ENCODE peak calls at places on chromosomes 4 and X, in nine cellular contexts. S is activated B cell treated with CpG ODN at 0.5 μM for 24 hours; K is activated CD8-positive, alpha-beta memory T cell treated with anti-CD3 and anti-CD28 coated beads for 24 hours; C is GM13976; W is CD4-positive, alpha-beta T cell; G is astrocyte of the spinal cord; E is progenitor cell of endocrine pancreas; B is mesothelial cell of epicardium; J is sciatic nerve. T is an unnamed sample.

GRCh38 chrX:136880003-136880451 is 498 bp downstream of the RBMX start:
- DNase-seq in S (peak), K (no peak), C (peak), W (peak), G (no peak), E (no peak), B (no peak), J (no peak), T (no peak)

GRCh38 chr4:89319756-89320155 is 12.2 kb upstream of the GPRIN3 start:
- DNase-seq in S (no peak), K (no peak), C (no peak), W (no peak), G (no peak), E (no peak), B (no peak), J (no peak), T (no peak)

GRCh38 chrX:65406532-65406931 is 128.1 kb downstream of the LAS1L start:
- DNase-seq in S (no peak), K (no peak), C (peak), W (no peak), G (no peak), E (no peak), B (no peak), J (no peak), T (no peak)

GRCh38 chr4:101458914-101459313 is 111.6 kb upstream of the PPP3CA start:
- DNase-seq in S (no peak), K (no peak), C (no peak), W (no peak), G (no peak), E (no peak), B (no peak), J (no peak), T (no peak)

GRCh38 chrX:41475611-41476241 is 28.6 kb downstream of the NYX start:
- DNase-seq in S (no peak), K (no peak), C (no peak), W (no peak), G (no peak), E (no peak), B (no peak), J (no peak), T (no peak)

GRCh38 chr4:85556293-85556692 is 81.3 kb downstream of the ARHGAP24 start:
- DNase-seq in S (peak), K (no peak), C (peak), W (no peak), G (no peak), E (no peak), B (no peak), J (no peak), T (no peak)

GRCh38 chr4:177051473-177052060 is 258.1 kb upstream of the NEIL3 start:
- DNase-seq in S (no peak), K (no peak), C (peak), W (no peak), G (peak), E (no peak), B (no peak), J (no peak), T (no peak)

GRCh38 chrX:132836471-132836870 is 122.0 kb downstream of the HS6ST2 start:
- DNase-seq in S (no peak), K (no peak), C (no peak), W (no peak), G (no peak), E (no peak), B (no peak), J (no peak), T (no peak)

GRCh38 chrX:52923781-52924241 is 26.7 kb downstream of the FAM156B start:
- DNase-seq in S (no peak), K (peak), C (no peak), W (no peak), G (peak), E (no peak), B (no peak), J (no peak), T (no peak)

GRCh38 chr4:74056858-74057562 is 18.5 kb upstream of the CXCL3 start:
- DNase-seq in S (no peak), K (no peak), C (no peak), W (no peak), G (peak), E (no peak), B (no peak), J (no peak), T (no peak)

GRCh38 chr4:48985976-48986653 is at the start of gene CWH43:
- DNase-seq in S (no peak), K (no peak), C (no peak), W (no peak), G (no peak), E (peak), B (no peak), J (no peak), T (no peak)

GRCh38 chr4:169099775-169100180 is 89.7 kb upstream of the CBR4 start:
- DNase-seq in S (no peak), K (no peak), C (peak), W (no peak), G (peak), E (no peak), B (no peak), J (no peak), T (no peak)

GRCh38 chr4:140212646-140213045 is 58.7 kb upstream of the MAML3 start:
- DNase-seq in S (no peak), K (no peak), C (no peak), W (no peak), G (no peak), E (no peak), B (no peak), J (no peak), T (no peak)

GRCh38 chrX:65528705-65529340 is 5.8 kb downstream of the LAS1L start:
- DNase-seq in S (peak), K (peak), C (peak), W (peak), G (peak), E (peak), B (no peak), J (peak), T (no peak)

GRCh38 chrX:154114652-154115051 is 17.1 kb upstream of the MECP2 start:
- DNase-seq in S (no peak), K (no peak), C (no peak), W (no peak), G (no peak), E (no peak), B (no peak), J (no peak), T (no peak)

GRCh38 chr4:165418116-165418515 is 39.3 kb downstream of the CPE start:
- DNase-seq in S (no peak), K (no peak), C (no peak), W (no peak), G (no peak), E (no peak), B (no peak), J (no peak), T (no peak)

GRCh38 chr4:139177049-139177887 is at the start of gene ELF2:
- DNase-seq in S (peak), K (peak), C (peak), W (peak), G (peak), E (peak), B (peak), J (peak), T (peak)

GRCh38 chrX:143664302-143664701 is 28.4 kb upstream of the SLITRK4 start:
- DNase-seq in S (no peak), K (no peak), C (no peak), W (no peak), G (peak), E (no peak), B (no peak), J (no peak), T (no peak)